ENCODE peak calls at places on chromosomes 11 and 22, in seven cellular contexts. One of them, this sample, is unnamed.

GRCh38 chr11:25309818-25310217 is 813.0 kb downstream of the LUZP2 start:
- DNase-seq in fibroblast of the aortic adventitia: no peak
- DNase-seq in NCI-H460: no peak
- DNase-seq in ACHN: no peak
- DNase-seq in aorta: no peak
- DNase-seq in KG1: no peak
- DNase-seq in LHCN-M2: no peak
- DNase-seq in this sample: no peak

GRCh38 chr11:134332782-134333181 is 994 bp downstream of the GLB1L2 start:
- DNase-seq in fibroblast of the aortic adventitia: no peak
- DNase-seq in NCI-H460: no peak
- DNase-seq in ACHN: no peak
- DNase-seq in aorta: no peak
- DNase-seq in KG1: no peak
- DNase-seq in LHCN-M2: no peak
- DNase-seq in this sample: no peak

GRCh38 chr11:17506942-17507341 is 30.3 kb upstream of the ABCC8 start:
- DNase-seq in fibroblast of the aortic adventitia: no peak
- DNase-seq in NCI-H460: no peak
- DNase-seq in ACHN: no peak
- DNase-seq in aorta: no peak
- DNase-seq in KG1: no peak
- DNase-seq in LHCN-M2: no peak
- DNase-seq in this sample: no peak

GRCh38 chr11:19597194-19597593 is 115.4 kb upstream of the NAV2 start:
- DNase-seq in fibroblast of the aortic adventitia: peak; percentile 66
- DNase-seq in NCI-H460: no peak
- DNase-seq in ACHN: peak; percentile 28
- DNase-seq in aorta: no peak
- DNase-seq in KG1: no peak
- DNase-seq in LHCN-M2: peak; percentile 96
- DNase-seq in this sample: peak; percentile 67

GRCh38 chr11:66417000-66417399 is 3.8 kb upstream of the NPAS4 start:
- DNase-seq in fibroblast of the aortic adventitia: no peak
- DNase-seq in NCI-H460: no peak
- DNase-seq in ACHN: no peak
- DNase-seq in aorta: no peak
- DNase-seq in KG1: no peak
- DNase-seq in LHCN-M2: no peak
- DNase-seq in this sample: no peak

GRCh38 chr11:76635991-76636520 is 34.5 kb downstream of the LRRC32 start:
- DNase-seq in fibroblast of the aortic adventitia: no peak
- DNase-seq in NCI-H460: no peak
- DNase-seq in ACHN: no peak
- DNase-seq in aorta: no peak
- DNase-seq in KG1: no peak
- DNase-seq in LHCN-M2: no peak
- DNase-seq in this sample: no peak

GRCh38 chr22:49686495-49687219 is 141.0 kb downstream of the BRD1 start:
- DNase-seq in fibroblast of the aortic adventitia: no peak
- DNase-seq in NCI-H460: no peak
- DNase-seq in ACHN: no peak
- DNase-seq in aorta: no peak
- DNase-seq in KG1: no peak
- DNase-seq in LHCN-M2: no peak
- DNase-seq in this sample: no peak

GRCh38 chr11:46669606-46670243 is 30.7 kb downstream of the ARHGAP1 start:
- DNase-seq in fibroblast of the aortic adventitia: no peak
- DNase-seq in NCI-H460: no peak
- DNase-seq in ACHN: peak; percentile 28
- DNase-seq in aorta: no peak
- DNase-seq in KG1: no peak
- DNase-seq in LHCN-M2: no peak
- DNase-seq in this sample: no peak

GRCh38 chr11:134385774-134386565 is 26.1 kb downstream of the B3GAT1 start:
- DNase-seq in fibroblast of the aortic adventitia: no peak
- DNase-seq in NCI-H460: no peak
- DNase-seq in ACHN: no peak
- DNase-seq in aorta: no peak
- DNase-seq in KG1: no peak
- DNase-seq in LHCN-M2: no peak
- DNase-seq in this sample: no peak

GRCh38 chr11:118194835-118195627 is 18.6 kb upstream of the SCN2B start:
- DNase-seq in fibroblast of the aortic adventitia: peak; percentile 94
- DNase-seq in NCI-H460: no peak
- DNase-seq in ACHN: peak; percentile 79
- DNase-seq in aorta: peak; percentile 77
- DNase-seq in KG1: no peak
- DNase-seq in LHCN-M2: peak; percentile 13
- DNase-seq in this sample: peak; percentile 78

GRCh38 chr22:50483106-50483505 is 1.8 kb downstream of the ADM2 start:
- DNase-seq in fibroblast of the aortic adventitia: no peak
- DNase-seq in NCI-H460: no peak
- DNase-seq in ACHN: no peak
- DNase-seq in aorta: no peak
- DNase-seq in KG1: no peak
- DNase-seq in LHCN-M2: no peak
- DNase-seq in this sample: no peak

GRCh38 chr22:35383679-35384071 is 2.8 kb downstream of the HMOX1 start:
- DNase-seq in fibroblast of the aortic adventitia: no peak
- DNase-seq in NCI-H460: no peak
- DNase-seq in ACHN: no peak
- DNase-seq in aorta: no peak
- DNase-seq in KG1: no peak
- DNase-seq in LHCN-M2: no peak
- DNase-seq in this sample: no peak

This sample was measured in GM03348.